ENCODE peak calls at places on chromosomes 7 and 10, in six cellular contexts. S is neuronal stem cell, U is IMR-90, G is H9, R is H1, D is trophoblast cell. Q is an unnamed sample.

GRCh38 chr7:85426487-85426960 is 239.7 kb upstream of the SEMA3D start:
- DNase-seq in S (no peak), U (peak), G (no peak), R (no peak), D (no peak), Q (peak)

GRCh38 chr10:119055472-119055871 is 25.1 kb downstream of the EIF3A start:
- DNase-seq in S (no peak), U (no peak), G (no peak), R (no peak), D (no peak), Q (no peak)

GRCh38 chr7:114802628-114803027 is 119.3 kb upstream of the MDFIC start:
- DNase-seq in S (no peak), U (no peak), G (no peak), R (no peak), D (no peak), Q (no peak)

GRCh38 chr7:111752022-111752582 is 189.8 kb upstream of the IMMP2L start:
- DNase-seq in S (peak), U (peak), G (peak), R (no peak), D (peak), Q (peak)

GRCh38 chr7:31075006-31075405 is 22.9 kb downstream of the ADCYAP1R1 start:
- DNase-seq in S (no peak), U (no peak), G (no peak), R (no peak), D (no peak), Q (no peak)

GRCh38 chr7:29607889-29608288 is 44.3 kb downstream of the PRR15 start:
- DNase-seq in S (no peak), U (no peak), G (no peak), R (no peak), D (peak), Q (peak)

GRCh38 chr7:44104880-44105771 is 981 bp downstream of the AEBP1 start:
- DNase-seq in S (peak), U (peak), G (no peak), R (no peak), D (no peak), Q (peak)

GRCh38 chr7:12961910-12962309 is 274.5 kb downstream of the ARL4A start:
- DNase-seq in S (peak), U (no peak), G (no peak), R (no peak), D (no peak), Q (no peak)

GRCh38 chr7:116576350-116577319 is 51.8 kb downstream of the CAV1 start:
- DNase-seq in S (no peak), U (peak), G (no peak), R (no peak), D (no peak), Q (peak)

GRCh38 chr7:105046414-105046813 is 32.4 kb downstream of the KMT2E start:
- DNase-seq in S (no peak), U (peak), G (no peak), R (no peak), D (no peak), Q (peak)

GRCh38 chr7:34191766-34192550 is 286.6 kb downstream of the BMPER start:
- DNase-seq in S (peak), U (no peak), G (no peak), R (no peak), D (no peak), Q (no peak)

GRCh38 chr10:500876-501275 is 188.6 kb downstream of the DIP2C start:
- DNase-seq in S (no peak), U (peak), G (no peak), R (no peak), D (no peak), Q (no peak)

GRCh38 chr10:47021850-47022249 is 110.6 kb downstream of the PTPN20 start:
- DNase-seq in S (no peak), U (no peak), G (no peak), R (no peak), D (no peak), Q (no peak)

GRCh38 chr10:59580257-59580863 is 129.3 kb downstream of the SLC16A9 start:
- DNase-seq in S (no peak), U (peak), G (no peak), R (no peak), D (no peak), Q (peak)

GRCh38 chr7:32126843-32127242 is 56.6 kb upstream of the PDE1C start:
- DNase-seq in S (no peak), U (no peak), G (no peak), R (no peak), D (no peak), Q (no peak)

GRCh38 chr7:23490357-23491131 is 20.3 kb upstream of the IGF2BP3 start:
- DNase-seq in S (no peak), U (no peak), G (no peak), R (no peak), D (no peak), Q (no peak)

GRCh38 chr10:3948843-3949242 is 163.8 kb upstream of the KLF6 start:
- DNase-seq in S (no peak), U (peak), G (no peak), R (no peak), D (no peak), Q (no peak)

GRCh38 chr7:137895301-137896201 is 48.8 kb upstream of the DGKI start:
- DNase-seq in S (no peak), U (no peak), G (no peak), R (no peak), D (no peak), Q (no peak)

GRCh38 chr7:2567663-2568238 is 9.0 kb downstream of the IQCE start:
- DNase-seq in S (no peak), U (peak), G (peak), R (peak), D (peak), Q (peak)

GRCh38 chr10:99369126-99369525 is 40.0 kb downstream of the CNNM1 start:
- DNase-seq in S (no peak), U (peak), G (no peak), R (no peak), D (no peak), Q (no peak)

GRCh38 chr10:125118701-125119100 is 41.7 kb downstream of the CTBP2 start:
- DNase-seq in S (no peak), U (no peak), G (no peak), R (no peak), D (no peak), Q (no peak)

GRCh38 chr10:12196531-12197211 is 683 bp downstream of the CDC123 start:
- DNase-seq in S (no peak), U (no peak), G (no peak), R (no peak), D (no peak), Q (no peak)
- H2AK5ac ChIP-seq in S (no peak), U (peak), G (no peak), R (no peak), D (no peak), Q (no peak)

DNA sequence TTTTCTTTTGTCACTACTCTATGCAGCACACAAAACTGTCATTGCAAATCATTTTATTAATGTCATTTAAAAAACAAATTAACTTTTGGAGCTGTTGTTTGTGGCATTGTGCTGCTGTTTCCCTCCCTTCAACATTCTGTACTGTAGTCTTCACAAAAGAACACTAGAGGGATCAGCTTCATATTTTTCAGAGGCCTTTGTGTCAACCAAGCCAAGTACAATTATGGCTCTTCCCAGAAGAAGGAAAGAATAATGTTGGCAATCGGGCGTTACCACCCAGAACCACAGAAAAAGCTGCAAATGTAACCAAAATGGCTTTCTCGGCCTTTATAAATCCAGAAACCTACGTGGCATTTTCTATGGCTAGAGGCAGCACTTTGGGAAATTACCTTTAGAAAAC is 98.9 kb upstream of the COL1A2 start:
- DNase-seq in S (no peak), U (peak), G (no peak), R (no peak), D (no peak), Q (peak)
- H3K18ac ChIP-seq in S (no peak), U (peak), G (no peak), R (no peak), D (no peak), Q (no peak)

DNA sequence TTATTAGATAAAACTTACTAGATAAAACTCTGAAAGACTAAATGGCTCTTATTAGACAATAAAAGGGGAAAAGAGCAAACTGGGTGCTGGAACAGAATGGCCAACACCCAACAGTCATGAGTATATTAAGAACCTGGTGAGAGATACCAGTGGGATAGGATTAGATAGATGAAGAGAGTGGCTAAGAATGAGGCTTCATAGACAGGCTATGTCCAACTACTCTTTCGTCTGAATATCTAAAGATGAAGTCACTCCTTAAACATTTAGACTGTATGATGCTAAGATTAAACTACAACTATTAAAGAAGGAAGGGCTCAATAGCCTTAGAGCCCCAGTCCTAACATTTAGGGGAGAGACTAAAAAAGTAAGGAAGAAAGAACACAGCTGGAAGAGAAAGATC is 45.7 kb downstream of the CACNA2D1 start:
- DNase-seq in S (no peak), U (peak), G (no peak), R (no peak), D (no peak), Q (no peak)
- H4K91ac ChIP-seq in S (no peak), U (no peak), G (no peak), R (no peak), D (no peak), Q (no peak)

DNA sequence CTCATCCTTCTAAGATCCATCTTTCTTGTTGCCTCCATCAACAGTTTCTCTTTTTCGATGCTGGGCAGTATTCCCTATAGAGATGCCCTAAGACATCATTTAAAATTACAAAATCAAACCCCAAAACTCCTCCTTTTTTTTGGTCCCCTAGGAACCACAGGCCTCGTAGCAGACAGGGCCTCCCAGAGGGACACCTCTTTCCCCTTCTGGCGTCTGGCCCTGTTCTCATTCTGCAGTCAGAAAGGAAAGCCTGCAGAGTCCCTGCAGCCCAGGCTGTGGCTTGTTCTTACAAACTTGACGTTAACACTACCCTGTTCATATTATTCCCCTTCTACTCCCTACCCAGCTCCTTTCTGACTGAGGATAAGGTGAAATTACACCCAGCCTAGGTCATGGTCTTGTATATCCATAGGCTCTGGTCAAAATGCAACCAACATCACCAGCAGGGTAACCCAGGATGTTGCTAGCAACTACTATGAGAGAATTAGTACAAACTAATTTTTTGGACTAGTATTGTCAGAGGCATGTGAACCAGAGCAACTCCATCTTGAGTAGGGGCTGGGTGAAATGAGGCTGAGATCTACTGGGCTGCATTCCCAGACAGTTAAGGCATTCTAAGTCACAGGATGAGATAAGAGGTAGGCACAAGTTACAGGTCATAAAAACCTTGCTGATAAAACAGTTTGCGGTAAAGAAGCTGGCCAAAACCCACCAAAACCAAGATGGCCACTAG is 3.5 kb upstream of the EPHA1 start:
- DNase-seq in S (no peak), U (no peak), G (no peak), R (no peak), D (no peak), Q (no peak)
- H2AK5ac ChIP-seq in S (no peak), U (no peak), G (no peak), R (no peak), D (no peak), Q (no peak)

DNA sequence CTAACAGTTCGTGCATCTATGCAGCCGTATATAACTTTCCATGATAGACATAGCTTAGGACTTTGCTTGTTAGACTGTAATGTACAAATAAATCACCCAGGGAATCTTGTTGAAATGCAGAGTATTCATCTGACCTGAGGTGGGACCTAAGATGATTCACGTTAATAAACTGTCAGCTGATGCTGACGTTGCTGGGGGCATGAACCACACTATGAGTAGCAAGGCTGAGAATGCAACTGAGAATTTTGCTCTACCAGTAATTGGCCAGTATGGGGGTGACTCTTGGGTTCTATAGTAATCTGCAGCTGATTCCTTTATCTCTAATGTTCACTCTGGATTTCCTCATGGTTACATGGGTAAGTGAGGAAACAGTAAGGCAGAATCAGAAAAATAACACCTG is 130.1 kb upstream of the MALRD1 start:
- DNase-seq in S (no peak), U (peak), G (no peak), R (no peak), D (peak), Q (no peak)
- H3K18ac ChIP-seq in S (no peak), U (peak), G (no peak), R (no peak), D (no peak), Q (no peak)

DNA sequence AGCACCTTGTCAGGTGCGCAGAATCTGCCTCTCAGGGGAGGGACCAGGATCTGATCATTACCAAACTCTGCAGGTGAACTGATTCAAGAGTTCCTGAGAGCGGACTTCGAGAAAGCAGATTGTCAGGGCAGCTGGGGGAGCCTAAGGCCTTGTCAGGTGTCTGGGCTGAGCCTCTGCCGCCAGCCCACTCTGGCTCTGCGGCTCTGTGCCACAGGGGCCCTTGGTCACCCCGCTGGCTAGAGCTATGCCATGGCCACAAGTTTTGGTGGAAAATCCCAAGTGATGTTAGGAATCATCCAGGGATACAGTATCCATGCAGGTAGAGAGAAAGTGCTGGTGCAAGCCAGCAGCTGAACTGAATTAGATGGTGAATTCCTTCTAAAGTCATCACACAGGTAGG is 4.2 kb downstream of the ADAMTS14 start:
- DNase-seq in S (no peak), U (no peak), G (no peak), R (no peak), D (no peak), Q (no peak)
- H4K91ac ChIP-seq in S (no peak), U (no peak), G (no peak), R (no peak), D (no peak), Q (no peak)

GRCh38 chr10:17001961-17002749 is 127.5 kb downstream of the CUBN start:
- DNase-seq in S (no peak), U (peak), G (no peak), R (no peak), D (no peak), Q (peak)
- H2AK5ac ChIP-seq in S (no peak), U (peak), G (no peak), R (no peak), D (no peak), Q (peak)

GRCh38 chr7:103148131-103148993 is 537 bp downstream of the NAPEPLD start:
- DNase-seq in S (no peak), U (no peak), G (no peak), R (no peak), D (no peak), Q (no peak)
- H3K18ac ChIP-seq in S (peak), U (peak), G (peak), R (peak), D (peak), Q (peak)

DNA sequence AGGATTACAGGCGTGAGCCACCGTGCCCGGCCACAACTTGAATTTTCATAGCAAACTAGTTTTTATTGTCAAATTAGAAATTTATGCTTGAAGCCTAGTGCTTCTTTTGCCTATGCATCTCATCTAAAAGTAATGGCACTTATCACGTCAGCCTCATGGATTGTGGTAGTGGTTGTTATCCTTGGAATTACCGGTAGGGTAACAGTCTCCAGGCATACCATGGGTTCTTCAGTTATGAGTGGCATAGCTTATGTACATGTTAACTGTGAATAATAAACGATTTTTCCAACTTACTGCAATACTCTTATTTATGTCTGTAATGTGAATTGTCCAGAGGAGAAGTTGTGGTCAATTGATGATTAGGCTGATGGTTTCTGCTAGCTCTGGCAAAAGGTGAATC is 63.1 kb downstream of the BMPR1A start:
- DNase-seq in S (no peak), U (peak), G (no peak), R (no peak), D (peak), Q (no peak)
- H4K91ac ChIP-seq in S (no peak), U (no peak), G (no peak), R (no peak), D (no peak), Q (no peak)